ENCODE peak calls at places on chromosomes 11 and 22, in nine cellular contexts. One of them, this sample, is unnamed.

GRCh38 chr22:18987765-18988164 is 51.7 kb upstream of the PRODH start:
- DNase-seq in HS-27A: no peak
- DNase-seq in stimulated activated effector memory CD8-positive, alpha-beta T cell treated with anti-CD3 and anti-CD28 coated beads, Interleukin-12 subunit alpha, Interleukin-12 subunit beta, amount 100 ng/mL, for 72 hours: no peak
- DNase-seq in neuronal stem cell: no peak
- DNase-seq in upper lobe of right lung: peak; percentile 68
- DNase-seq in foreskin keratinocyte: no peak
- DNase-seq in EH: no peak
- DNase-seq in iPS DF 6.9: peak; percentile 54
- DNase-seq in stimulated activated CD4-positive, alpha-beta T cell treated with anti-CD3 and anti-CD28 coated beads, Interleukin-2, amount 100 ng/mL, for 48 hours: peak; percentile 14
- DNase-seq in this sample: no peak

GRCh38 chr11:35725880-35726279 is 63.3 kb downstream of the TRIM44 start:
- DNase-seq in foreskin keratinocyte: peak; percentile 60
- DNase-seq in stimulated activated effector memory CD8-positive, alpha-beta T cell treated with anti-CD3 and anti-CD28 coated beads, Interleukin-12 subunit alpha, Interleukin-12 subunit beta, amount 100 ng/mL, for 72 hours: no peak
- DNase-seq in HS-27A: peak; percentile 56
- DNase-seq in stimulated activated CD4-positive, alpha-beta T cell treated with anti-CD3 and anti-CD28 coated beads, Interleukin-2, amount 100 ng/mL, for 48 hours: no peak
- DNase-seq in EH: peak; percentile 72
- DNase-seq in upper lobe of right lung: no peak
- DNase-seq in iPS DF 6.9: no peak
- DNase-seq in neuronal stem cell: no peak
- DNase-seq in this sample: no peak

GRCh38 chr11:34656062-34656720 is 35.3 kb downstream of the EHF start:
- DNase-seq in upper lobe of right lung: no peak
- DNase-seq in EH: no peak
- DNase-seq in iPS DF 6.9: no peak
- DNase-seq in neuronal stem cell: no peak
- DNase-seq in stimulated activated CD4-positive, alpha-beta T cell treated with anti-CD3 and anti-CD28 coated beads, Interleukin-2, amount 100 ng/mL, for 48 hours: no peak
- DNase-seq in stimulated activated effector memory CD8-positive, alpha-beta T cell treated with anti-CD3 and anti-CD28 coated beads, Interleukin-12 subunit alpha, Interleukin-12 subunit beta, amount 100 ng/mL, for 72 hours: no peak
- DNase-seq in foreskin keratinocyte: no peak
- DNase-seq in HS-27A: no peak
- DNase-seq in this sample: peak; percentile 81

GRCh38 chr11:61505640-61506155 is 2.9 kb upstream of the LRRC10B start:
- DNase-seq in stimulated activated CD4-positive, alpha-beta T cell treated with anti-CD3 and anti-CD28 coated beads, Interleukin-2, amount 100 ng/mL, for 48 hours: no peak
- DNase-seq in iPS DF 6.9: no peak
- DNase-seq in upper lobe of right lung: no peak
- DNase-seq in neuronal stem cell: no peak
- DNase-seq in stimulated activated effector memory CD8-positive, alpha-beta T cell treated with anti-CD3 and anti-CD28 coated beads, Interleukin-12 subunit alpha, Interleukin-12 subunit beta, amount 100 ng/mL, for 72 hours: no peak
- DNase-seq in EH: no peak
- DNase-seq in HS-27A: no peak
- DNase-seq in foreskin keratinocyte: no peak
- DNase-seq in this sample: no peak

GRCh38 chr22:39434243-39434653 is 22.6 kb upstream of the MGAT3 start:
- DNase-seq in HS-27A: no peak
- DNase-seq in foreskin keratinocyte: no peak
- DNase-seq in upper lobe of right lung: no peak
- DNase-seq in iPS DF 6.9: no peak
- DNase-seq in stimulated activated CD4-positive, alpha-beta T cell treated with anti-CD3 and anti-CD28 coated beads, Interleukin-2, amount 100 ng/mL, for 48 hours: no peak
- DNase-seq in EH: no peak
- DNase-seq in stimulated activated effector memory CD8-positive, alpha-beta T cell treated with anti-CD3 and anti-CD28 coated beads, Interleukin-12 subunit alpha, Interleukin-12 subunit beta, amount 100 ng/mL, for 72 hours: no peak
- DNase-seq in neuronal stem cell: no peak
- DNase-seq in this sample: peak; percentile 83

GRCh38 chr22:23762866-23763578 is at the start of gene C22orf15:
- DNase-seq in upper lobe of right lung: no peak
- DNase-seq in iPS DF 6.9: no peak
- DNase-seq in neuronal stem cell: no peak
- DNase-seq in stimulated activated effector memory CD8-positive, alpha-beta T cell treated with anti-CD3 and anti-CD28 coated beads, Interleukin-12 subunit alpha, Interleukin-12 subunit beta, amount 100 ng/mL, for 72 hours: no peak
- DNase-seq in stimulated activated CD4-positive, alpha-beta T cell treated with anti-CD3 and anti-CD28 coated beads, Interleukin-2, amount 100 ng/mL, for 48 hours: no peak
- DNase-seq in foreskin keratinocyte: no peak
- DNase-seq in EH: peak; percentile 85
- DNase-seq in HS-27A: no peak
- DNase-seq in this sample: no peak

GRCh38 chr11:20762112-20762511 is 92.7 kb downstream of the NELL1 start:
- DNase-seq in foreskin keratinocyte: no peak
- DNase-seq in EH: no peak
- DNase-seq in iPS DF 6.9: no peak
- DNase-seq in stimulated activated CD4-positive, alpha-beta T cell treated with anti-CD3 and anti-CD28 coated beads, Interleukin-2, amount 100 ng/mL, for 48 hours: no peak
- DNase-seq in upper lobe of right lung: no peak
- DNase-seq in neuronal stem cell: no peak
- DNase-seq in stimulated activated effector memory CD8-positive, alpha-beta T cell treated with anti-CD3 and anti-CD28 coated beads, Interleukin-12 subunit alpha, Interleukin-12 subunit beta, amount 100 ng/mL, for 72 hours: no peak
- DNase-seq in HS-27A: no peak
- DNase-seq in this sample: no peak

GRCh38 chr22:30186048-30186447 is 60.5 kb downstream of the LIF start:
- DNase-seq in stimulated activated CD4-positive, alpha-beta T cell treated with anti-CD3 and anti-CD28 coated beads, Interleukin-2, amount 100 ng/mL, for 48 hours: no peak
- DNase-seq in upper lobe of right lung: no peak
- DNase-seq in stimulated activated effector memory CD8-positive, alpha-beta T cell treated with anti-CD3 and anti-CD28 coated beads, Interleukin-12 subunit alpha, Interleukin-12 subunit beta, amount 100 ng/mL, for 72 hours: no peak
- DNase-seq in iPS DF 6.9: no peak
- DNase-seq in foreskin keratinocyte: no peak
- DNase-seq in HS-27A: no peak
- DNase-seq in EH: no peak
- DNase-seq in neuronal stem cell: no peak
- DNase-seq in this sample: no peak

GRCh38 chr11:43403357-43404231 is 44.9 kb downstream of the TTC17 start:
- DNase-seq in EH: no peak
- DNase-seq in stimulated activated CD4-positive, alpha-beta T cell treated with anti-CD3 and anti-CD28 coated beads, Interleukin-2, amount 100 ng/mL, for 48 hours: no peak
- DNase-seq in stimulated activated effector memory CD8-positive, alpha-beta T cell treated with anti-CD3 and anti-CD28 coated beads, Interleukin-12 subunit alpha, Interleukin-12 subunit beta, amount 100 ng/mL, for 72 hours: no peak
- DNase-seq in iPS DF 6.9: no peak
- DNase-seq in neuronal stem cell: no peak
- DNase-seq in HS-27A: no peak
- DNase-seq in upper lobe of right lung: no peak
- DNase-seq in foreskin keratinocyte: no peak
- DNase-seq in this sample: no peak

GRCh38 chr22:47561115-47561675 is 798.7 kb downstream of the TBC1D22A start:
- DNase-seq in EH: no peak
- DNase-seq in stimulated activated CD4-positive, alpha-beta T cell treated with anti-CD3 and anti-CD28 coated beads, Interleukin-2, amount 100 ng/mL, for 48 hours: no peak
- DNase-seq in iPS DF 6.9: no peak
- DNase-seq in foreskin keratinocyte: no peak
- DNase-seq in upper lobe of right lung: no peak
- DNase-seq in stimulated activated effector memory CD8-positive, alpha-beta T cell treated with anti-CD3 and anti-CD28 coated beads, Interleukin-12 subunit alpha, Interleukin-12 subunit beta, amount 100 ng/mL, for 72 hours: no peak
- DNase-seq in HS-27A: no peak
- DNase-seq in neuronal stem cell: no peak
- DNase-seq in this sample: no peak

GRCh38 chr11:8839957-8840945 is 70.7 kb upstream of the AKIP1 start:
- DNase-seq in EH: peak; percentile 41
- DNase-seq in neuronal stem cell: peak; percentile 66
- DNase-seq in iPS DF 6.9: no peak
- DNase-seq in HS-27A: no peak
- DNase-seq in upper lobe of right lung: no peak
- DNase-seq in foreskin keratinocyte: peak; percentile 55
- DNase-seq in stimulated activated effector memory CD8-positive, alpha-beta T cell treated with anti-CD3 and anti-CD28 coated beads, Interleukin-12 subunit alpha, Interleukin-12 subunit beta, amount 100 ng/mL, for 72 hours: no peak
- DNase-seq in stimulated activated CD4-positive, alpha-beta T cell treated with anti-CD3 and anti-CD28 coated beads, Interleukin-2, amount 100 ng/mL, for 48 hours: peak; percentile 25
- DNase-seq in this sample: no peak

GRCh38 chr11:44621140-44621681 is 55.7 kb downstream of the CD82 start:
- DNase-seq in upper lobe of right lung: peak; percentile 87
- DNase-seq in neuronal stem cell: peak; percentile 81
- DNase-seq in stimulated activated CD4-positive, alpha-beta T cell treated with anti-CD3 and anti-CD28 coated beads, Interleukin-2, amount 100 ng/mL, for 48 hours: peak; percentile 61
- DNase-seq in stimulated activated effector memory CD8-positive, alpha-beta T cell treated with anti-CD3 and anti-CD28 coated beads, Interleukin-12 subunit alpha, Interleukin-12 subunit beta, amount 100 ng/mL, for 72 hours: peak; percentile 77
- DNase-seq in iPS DF 6.9: peak; percentile 52
- DNase-seq in EH: peak; percentile 60
- DNase-seq in HS-27A: no peak
- DNase-seq in foreskin keratinocyte: no peak
- DNase-seq in this sample: peak; percentile 41

GRCh38 chr11:8793114-8793777 is 110.7 kb downstream of the RPL27A start:
- DNase-seq in stimulated activated effector memory CD8-positive, alpha-beta T cell treated with anti-CD3 and anti-CD28 coated beads, Interleukin-12 subunit alpha, Interleukin-12 subunit beta, amount 100 ng/mL, for 72 hours: no peak
- DNase-seq in HS-27A: no peak
- DNase-seq in upper lobe of right lung: no peak
- DNase-seq in EH: no peak
- DNase-seq in foreskin keratinocyte: no peak
- DNase-seq in stimulated activated CD4-positive, alpha-beta T cell treated with anti-CD3 and anti-CD28 coated beads, Interleukin-2, amount 100 ng/mL, for 48 hours: no peak
- DNase-seq in iPS DF 6.9: no peak
- DNase-seq in neuronal stem cell: no peak
- DNase-seq in this sample: no peak

GRCh38 chr11:85953491-85954143 is 98.4 kb downstream of the CCDC83 start:
- DNase-seq in neuronal stem cell: no peak
- DNase-seq in HS-27A: no peak
- DNase-seq in iPS DF 6.9: no peak
- DNase-seq in stimulated activated effector memory CD8-positive, alpha-beta T cell treated with anti-CD3 and anti-CD28 coated beads, Interleukin-12 subunit alpha, Interleukin-12 subunit beta, amount 100 ng/mL, for 72 hours: no peak
- DNase-seq in stimulated activated CD4-positive, alpha-beta T cell treated with anti-CD3 and anti-CD28 coated beads, Interleukin-2, amount 100 ng/mL, for 48 hours: no peak
- DNase-seq in EH: peak; percentile 57
- DNase-seq in foreskin keratinocyte: no peak
- DNase-seq in upper lobe of right lung: no peak
- DNase-seq in this sample: no peak

GRCh38 chr11:82680252-82680651 is 53.4 kb downstream of the FAM181B start:
- DNase-seq in HS-27A: no peak
- DNase-seq in neuronal stem cell: no peak
- DNase-seq in iPS DF 6.9: no peak
- DNase-seq in EH: peak; percentile 22
- DNase-seq in foreskin keratinocyte: peak; percentile 11
- DNase-seq in upper lobe of right lung: no peak
- DNase-seq in stimulated activated effector memory CD8-positive, alpha-beta T cell treated with anti-CD3 and anti-CD28 coated beads, Interleukin-12 subunit alpha, Interleukin-12 subunit beta, amount 100 ng/mL, for 72 hours: no peak
- DNase-seq in stimulated activated CD4-positive, alpha-beta T cell treated with anti-CD3 and anti-CD28 coated beads, Interleukin-2, amount 100 ng/mL, for 48 hours: no peak
- DNase-seq in this sample: no peak

GRCh38 chr11:94796863-94797262 is 28.7 kb downstream of the AMOTL1 start:
- DNase-seq in neuronal stem cell: no peak
- DNase-seq in HS-27A: no peak
- DNase-seq in foreskin keratinocyte: no peak
- DNase-seq in upper lobe of right lung: no peak
- DNase-seq in stimulated activated effector memory CD8-positive, alpha-beta T cell treated with anti-CD3 and anti-CD28 coated beads, Interleukin-12 subunit alpha, Interleukin-12 subunit beta, amount 100 ng/mL, for 72 hours: no peak
- DNase-seq in EH: peak; percentile 60
- DNase-seq in iPS DF 6.9: no peak
- DNase-seq in stimulated activated CD4-positive, alpha-beta T cell treated with anti-CD3 and anti-CD28 coated beads, Interleukin-2, amount 100 ng/mL, for 48 hours: no peak
- DNase-seq in this sample: no peak

GRCh38 chr22:49660794-49661781 is 166.6 kb downstream of the BRD1 start:
- DNase-seq in stimulated activated effector memory CD8-positive, alpha-beta T cell treated with anti-CD3 and anti-CD28 coated beads, Interleukin-12 subunit alpha, Interleukin-12 subunit beta, amount 100 ng/mL, for 72 hours: no peak
- DNase-seq in stimulated activated CD4-positive, alpha-beta T cell treated with anti-CD3 and anti-CD28 coated beads, Interleukin-2, amount 100 ng/mL, for 48 hours: no peak
- DNase-seq in foreskin keratinocyte: no peak
- DNase-seq in HS-27A: no peak
- DNase-seq in iPS DF 6.9: no peak
- DNase-seq in EH: no peak
- DNase-seq in upper lobe of right lung: peak; percentile 56
- DNase-seq in neuronal stem cell: no peak
- DNase-seq in this sample: no peak

GRCh38 chr11:126500981-126501380 is 145.5 kb downstream of the ST3GAL4 start:
- DNase-seq in iPS DF 6.9: no peak
- DNase-seq in stimulated activated CD4-positive, alpha-beta T cell treated with anti-CD3 and anti-CD28 coated beads, Interleukin-2, amount 100 ng/mL, for 48 hours: no peak
- DNase-seq in HS-27A: no peak
- DNase-seq in EH: no peak
- DNase-seq in upper lobe of right lung: peak; percentile 35
- DNase-seq in neuronal stem cell: no peak
- DNase-seq in foreskin keratinocyte: no peak
- DNase-seq in stimulated activated effector memory CD8-positive, alpha-beta T cell treated with anti-CD3 and anti-CD28 coated beads, Interleukin-12 subunit alpha, Interleukin-12 subunit beta, amount 100 ng/mL, for 72 hours: no peak
- DNase-seq in this sample: no peak

This sample was measured in hippocampal formation.